ENCODE peak calls at places on chromosomes 13 and 19, in six cellular contexts. U, F, G, H, P and L are unnamed samples.

GRCh38 chr19:49854861-49855263 is 3.9 kb downstream of the PTOV1 start:
- DNase-seq in P (no peak), H (no peak), F (no peak), G (no peak), U (no peak), L (no peak)

GRCh38 chr19:4633140-4633967 is 6.0 kb upstream of the TNFAIP8L1 start:
- DNase-seq in U (peak), H (peak), G (peak), P (peak), F (no peak), L (no peak)

GRCh38 chr13:41568990-41569387 is 111.6 kb downstream of the RGCC start:
- DNase-seq in H (no peak), P (no peak), F (no peak), U (no peak), G (no peak), L (no peak)

GRCh38 chr19:12956446-12957388 is at the start of gene GADD45GIP1:
- DNase-seq in H (peak), F (no peak), P (peak), U (peak), G (peak), L (peak)

GRCh38 chr13:32205426-32206096 is 109.6 kb downstream of the ZAR1L start:
- DNase-seq in P (no peak), H (no peak), G (no peak), U (no peak), F (no peak), L (no peak)

GRCh38 chr19:13309853-13310252 is 159.6 kb downstream of the IER2 start:
- DNase-seq in P (no peak), H (no peak), U (no peak), F (no peak), G (no peak), L (no peak)

GRCh38 chr13:84994582-84994981 is 804.6 kb downstream of the SLITRK6 start:
- DNase-seq in F (no peak), G (no peak), P (no peak), H (no peak), U (no peak), L (no peak)

GRCh38 chr13:86906458-86906857 is 764.7 kb upstream of the SLITRK5 start:
- DNase-seq in F (no peak), U (no peak), H (no peak), G (no peak), P (no peak), L (no peak)

GRCh38 chr13:90867336-90867683 is 480.2 kb upstream of the MIR17HG start:
- DNase-seq in H (peak), P (peak), F (peak), G (peak), U (peak), L (peak)

GRCh38 chr13:98942485-98942884 is 35.4 kb downstream of the DOCK9 start:
- DNase-seq in H (no peak), F (no peak), G (no peak), U (no peak), P (no peak), L (no peak)

GRCh38 chr13:44040070-44040753 is 160.5 kb downstream of the LACC1 start:
- DNase-seq in H (no peak), F (no peak), U (no peak), G (no peak), P (no peak), L (no peak)

GRCh38 chr13:104645786-104646185 is 1579.6 kb upstream of the SLC10A2 start:
- DNase-seq in U (no peak), F (no peak), H (no peak), P (no peak), G (no peak), L (no peak)

GRCh38 chr13:40116008-40116407 is 460.5 kb downstream of the COG6 start:
- DNase-seq in H (peak), F (no peak), U (peak), G (peak), P (peak), L (peak)

GRCh38 chr19:29928831-29929230 is 13.2 kb upstream of the URI1 start:
- DNase-seq in H (no peak), U (no peak), F (no peak), G (no peak), P (no peak), L (no peak)

GRCh38 chr19:45615795-45616708 is 14.0 kb upstream of the GPR4 start:
- DNase-seq in H (peak), F (no peak), G (peak), P (peak), U (peak), L (peak)

GRCh38 chr19:35633727-35634440 is 5.0 kb downstream of the RBM42 start:
- DNase-seq in G (no peak), U (no peak), P (no peak), H (no peak), F (no peak), L (no peak)

GRCh38 chr13:113853518-113854237 is 10.2 kb downstream of the GAS6 start:
- DNase-seq in U (peak), F (no peak), H (no peak), G (peak), P (no peak), L (peak)

GRCh38 chr19:20664917-20665781 is 3.8 kb upstream of the ZNF626 start:
- DNase-seq in H (no peak), P (no peak), U (no peak), F (no peak), G (peak), L (peak)

GRCh38 chr19:6674868-6675305 is 4.9 kb upstream of the TNFSF14 start:
- DNase-seq in P (peak), G (peak), F (no peak), U (peak), H (peak), L (no peak)

GRCh38 chr13:51452391-51453307 is at the start of gene INTS6:
- DNase-seq in G (peak), F (peak), U (peak), H (peak), P (peak), L (peak)

GRCh38 chr13:110263906-110264305 is 43.1 kb downstream of the COL4A1 start:
- DNase-seq in G (no peak), U (no peak), P (no peak), F (no peak), H (no peak), L (peak)

GRCh38 chr13:19586904-19587634 is 25.7 kb upstream of the TPTE2 start:
- DNase-seq in G (peak), U (peak), P (peak), F (no peak), H (no peak), L (no peak)

GRCh38 chr13:34731486-34731885 is 210.6 kb upstream of the NBEA start:
- DNase-seq in U (no peak), P (no peak), F (no peak), G (no peak), H (no peak), L (no peak)

GRCh38 chr13:67763984-67764383 is 533.8 kb upstream of the PCDH9 start:
- DNase-seq in F (no peak), U (no peak), H (no peak), P (no peak), G (no peak), L (no peak)

GRCh38 chr19:40592170-40592569 is 9.0 kb upstream of the LTBP4 start:
- DNase-seq in H (no peak), U (peak), F (no peak), P (no peak), G (no peak), L (no peak)

GRCh38 chr13:111789011-111789410 is 277.9 kb upstream of the SOX1 start:
- DNase-seq in H (no peak), U (no peak), G (no peak), P (no peak), F (no peak), L (no peak)

GRCh38 chr13:37313383-37313782 is 207.9 kb upstream of the CSNK1A1L start:
- DNase-seq in H (no peak), F (no peak), G (no peak), U (no peak), P (no peak), L (no peak)

GRCh38 chr19:40908981-40909380 is 26.9 kb upstream of the CYP2A7 start:
- DNase-seq in H (no peak), P (no peak), U (no peak), G (peak), F (no peak), L (no peak)

GRCh38 chr19:5572556-5573286 is 5.0 kb upstream of the TINCR start:
- DNase-seq in P (no peak), H (no peak), G (no peak), U (no peak), F (no peak), L (no peak)

GRCh38 chr13:51520524-51520923 is 63.7 kb upstream of the WDFY2 start:
- DNase-seq in F (no peak), G (no peak), P (no peak), U (no peak), H (no peak), L (no peak)

GRCh38 chr13:111153977-111154332 is 38.8 kb downstream of the ARHGEF7 start:
- DNase-seq in G (no peak), U (peak), H (peak), P (no peak), F (no peak), L (no peak)

GRCh38 chr13:36549126-36549702 is 116.9 kb downstream of the CCNA1 start:
- DNase-seq in H (no peak), G (no peak), F (no peak), U (no peak), P (no peak), L (no peak)

GRCh38 chr13:41457589-41458186 is 338 bp downstream of the RGCC start:
- DNase-seq in U (no peak), F (no peak), H (no peak), G (peak), P (no peak), L (no peak)

GRCh38 chr13:28744091-28744536 is 25.3 kb upstream of the SLC46A3 start:
- DNase-seq in G (no peak), U (peak), P (no peak), F (no peak), H (peak), L (no peak)

GRCh38 chr13:28735481-28736029 is 16.8 kb upstream of the SLC46A3 start:
- DNase-seq in P (no peak), F (no peak), H (no peak), G (no peak), U (no peak), L (no peak)

GRCh38 chr19:17692566-17692965 is 4.4 kb upstream of the UNC13A start:
- DNase-seq in F (no peak), P (no peak), U (no peak), G (no peak), H (no peak), L (no peak)
- TF ChIP-seq POLR2A in F (no peak), P (no peak), U (no peak), G (no peak), H (no peak), L (no peak)

DNA sequence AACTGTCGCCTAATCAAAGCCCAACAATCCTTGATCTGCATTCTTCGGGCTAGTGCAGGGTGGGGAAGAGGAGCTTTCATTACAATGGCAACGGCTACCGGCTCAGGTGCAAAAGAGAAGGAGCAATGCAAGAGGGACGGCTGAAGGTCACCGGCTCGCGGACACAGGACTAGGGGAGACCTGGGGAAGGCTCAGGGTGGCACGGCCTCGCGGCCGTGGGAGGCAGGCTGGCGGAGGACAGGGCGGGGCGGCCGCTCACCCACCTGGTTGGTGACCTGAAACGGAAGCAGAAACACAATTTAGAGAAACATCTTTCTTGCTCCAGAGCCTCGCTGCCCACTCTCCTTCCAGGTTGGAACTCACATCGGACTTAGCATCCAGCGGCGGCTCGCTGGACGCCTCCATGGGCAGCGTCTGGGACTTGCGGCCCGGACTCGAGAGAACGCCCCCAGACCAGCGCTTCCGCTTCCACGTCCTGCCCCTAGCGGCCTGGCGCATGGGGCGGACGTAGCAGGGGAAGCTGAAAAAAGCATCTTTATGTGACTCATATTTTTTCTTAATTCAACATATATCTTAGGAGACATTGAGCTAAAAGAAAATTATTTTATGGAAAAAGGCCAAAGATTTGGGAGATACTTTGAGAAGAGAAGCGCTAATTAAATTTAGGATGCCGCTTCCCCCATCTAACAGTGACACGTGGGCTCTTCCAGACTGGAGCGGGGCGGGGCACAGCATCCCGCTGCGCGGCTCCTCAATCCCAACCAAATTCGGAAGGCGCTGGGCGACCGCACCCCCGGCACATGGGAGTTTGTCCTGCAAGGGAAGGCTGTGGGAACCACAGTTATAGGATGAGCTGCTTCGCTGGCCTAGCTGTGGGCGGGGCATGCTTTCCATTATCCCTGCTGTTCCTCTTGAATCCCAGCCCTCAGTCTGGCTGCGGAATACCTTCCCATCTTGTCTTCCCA is at the start of gene COMMD6:
- DNase-seq in F (peak), P (peak), G (peak), H (peak), U (peak), L (peak)
- TF ChIP-seq POLR2A in F (peak), P (no peak), G (peak), H (no peak), U (no peak), L (peak)

GRCh38 chr19:27793128-27793643 is 1419.8 kb downstream of the UQCRFS1 start:
- DNase-seq in P (peak), U (peak), H (peak), F (peak), G (peak), L (peak)

GRCh38 chr19:27793644-27794443 is 1419.1 kb downstream of the UQCRFS1 start:
- DNase-seq in H (peak), F (peak), G (peak), U (peak), P (peak), L (peak)

GRCh38 chr19:27795369-27795768 is 1417.6 kb downstream of the UQCRFS1 start:
- DNase-seq in G (no peak), P (no peak), U (no peak), F (no peak), H (no peak), L (no peak)

GRCh38 chr19:27796073-27796472 is 1416.9 kb downstream of the UQCRFS1 start:
- DNase-seq in U (no peak), P (no peak), F (no peak), H (no peak), G (no peak), L (no peak)

GRCh38 chr19:27794444-27795042 is 1418.4 kb downstream of the UQCRFS1 start:
- DNase-seq in U (peak), F (no peak), H (no peak), P (no peak), G (no peak), L (no peak)
- TF ChIP-seq POLR2A in U (no peak), F (no peak), H (no peak), P (no peak), G (no peak), L (no peak)

DNA sequence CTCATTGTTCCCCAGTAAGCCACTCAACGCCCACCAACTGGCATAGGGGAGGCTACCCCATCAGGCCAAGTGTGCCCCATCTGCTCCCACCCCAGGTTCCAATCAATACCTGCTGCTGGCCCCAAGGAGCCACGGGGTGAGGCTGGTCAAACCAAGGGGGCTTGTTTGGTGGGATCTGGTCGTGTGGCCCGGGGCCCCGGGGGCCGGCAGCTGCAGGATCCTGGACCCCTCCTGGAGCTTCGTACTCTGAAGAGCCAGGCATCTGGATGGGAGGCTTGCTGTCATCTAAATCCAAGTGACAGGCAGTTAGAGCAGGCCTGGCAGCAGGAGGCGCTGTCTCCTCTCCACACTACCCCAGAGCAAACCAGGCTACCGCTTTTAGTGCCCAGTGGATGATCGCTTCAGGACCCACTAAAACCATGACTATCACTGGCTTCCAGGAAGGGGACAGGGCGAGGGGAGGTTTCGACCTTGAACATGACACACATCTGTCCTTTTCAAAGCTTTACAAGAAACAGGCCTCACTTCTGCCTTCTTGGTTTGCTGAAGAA is 14.2 kb downstream of the CHERP start:
- DNase-seq in H (no peak), U (peak), P (peak), G (peak), F (no peak), L (no peak)
- TF ChIP-seq POLR2A in H (no peak), U (no peak), P (no peak), G (no peak), F (no peak), L (no peak)

GRCh38 chr13:79485014-79485441 is 4.1 kb downstream of the NDFIP2 start:
- DNase-seq in U (peak), H (no peak), G (peak), P (peak), F (no peak), L (no peak)
- TF ChIP-seq POLR2A in U (no peak), H (no peak), G (peak), P (no peak), F (no peak), L (no peak)